ENCODE peak calls at places on chromosomes 1 and 21, in eight cellular contexts. C, J, Q, N, T, U, P and H are unnamed samples.
A peak's percentile ranks its signal among the peaks of the same experiment; 100 is the strongest.

GRCh38 chr1:17212009-17212408 is 7.1 kb downstream of the PADI1 start:
- DNase-seq in C (no peak), J (no peak), Q (no peak), N (no peak), T (no peak), U (no peak), P (no peak), H (no peak)

GRCh38 chr1:218660678-218661053 is 315.5 kb downstream of the TGFB2 start:
- DNase-seq in C (no peak), J (no peak), Q (no peak), N (no peak), T (no peak), U (no peak), P (no peak), H (no peak)

GRCh38 chr1:20830378-20830777 is 43.3 kb upstream of the HP1BP3 start:
- DNase-seq in C (no peak), J (no peak), Q (no peak), N (no peak), T (no peak), U (no peak), P (no peak), H (no peak)

GRCh38 chr1:186765446-186765845 is 63.3 kb upstream of the PLA2G4A start:
- DNase-seq in C (no peak), J (no peak), Q (no peak), N (no peak), T (no peak), U (no peak), P (no peak), H (no peak)

GRCh38 chr1:94942171-94943128 is 15.5 kb upstream of the CNN3 start:
- DNase-seq in C (no peak), J (no peak), Q (no peak), N (no peak), T (no peak), U (no peak), P (no peak), H (no peak)

GRCh38 chr1:235107368-235108184 is 21.1 kb downstream of the TOMM20 start:
- DNase-seq in C (no peak), J (no peak), Q (no peak), N (no peak), T (no peak), U (no peak), P (no peak), H (no peak)

GRCh38 chr1:54239603-54240002 is 39.6 kb downstream of the MRPL37 start:
- DNase-seq in C (no peak), J (no peak), Q (no peak), N (no peak), T (no peak), U (no peak), P (no peak), H (no peak)

GRCh38 chr1:100883963-100884362 is 10.7 kb downstream of the EXTL2 start:
- DNase-seq in C (no peak), J (no peak), Q (no peak), N (no peak), T (no peak), U (no peak), P (no peak), H (no peak)

GRCh38 chr1:21823980-21824702 is 12.1 kb downstream of the LDLRAD2 start:
- DNase-seq in C (no peak), J (no peak), Q (no peak), N (no peak), T (no peak), U (no peak), P (no peak), H (no peak)

GRCh38 chr1:79497193-79497773 is 490.8 kb upstream of the ADGRL4 start:
- DNase-seq in C (no peak), J (peak; percentile 13), Q (no peak), N (no peak), T (peak; percentile 54), U (peak; percentile 79), P (peak; percentile 39), H (no peak)

GRCh38 chr1:238710697-238711096 is 675.7 kb upstream of the CHRM3 start:
- DNase-seq in C (no peak), J (no peak), Q (no peak), N (no peak), T (peak; percentile 25), U (no peak), P (no peak), H (no peak)

GRCh38 chr1:79745928-79746327 is 739.4 kb upstream of the ADGRL4 start:
- DNase-seq in C (no peak), J (no peak), Q (no peak), N (no peak), T (no peak), U (no peak), P (no peak), H (no peak)

GRCh38 chr21:33824156-33824941 is 91.3 kb downstream of the ATP5PO start:
- DNase-seq in C (no peak), J (no peak), Q (no peak), N (no peak), T (no peak), U (no peak), P (no peak), H (no peak)
- TF ChIP-seq CTCF in C (peak; percentile 7), J (no peak), Q (no peak), N (no peak), T (no peak), U (no peak), P (no peak), H (no peak)

GRCh38 chr1:175317795-175318194 is 125.2 kb upstream of the KIAA0040 start:
- DNase-seq in C (no peak), J (no peak), Q (peak; percentile 40), N (no peak), T (no peak), U (no peak), P (no peak), H (no peak)

GRCh38 chr1:175320804-175321203 is 128.2 kb upstream of the KIAA0040 start:
- DNase-seq in C (no peak), J (no peak), Q (no peak), N (no peak), T (no peak), U (no peak), P (no peak), H (no peak)

GRCh38 chr1:175318633-175319032 is 126.1 kb upstream of the KIAA0040 start:
- DNase-seq in C (no peak), J (no peak), Q (no peak), N (no peak), T (no peak), U (no peak), P (no peak), H (no peak)

GRCh38 chr1:175319112-175319911 is 126.7 kb upstream of the KIAA0040 start:
- DNase-seq in C (peak; percentile 82), J (peak; percentile 23), Q (peak; percentile 69), N (peak; percentile 73), T (peak; percentile 84), U (peak; percentile 86), P (peak; percentile 66), H (peak; percentile 50)

GRCh38 chr1:175319912-175320230 is 127.3 kb upstream of the KIAA0040 start:
- DNase-seq in C (no peak), J (no peak), Q (no peak), N (no peak), T (no peak), U (peak; percentile 19), P (no peak), H (no peak)
- TF ChIP-seq CTCF in C (no peak), J (no peak), Q (no peak), N (peak; percentile 12), T (no peak), U (peak; percentile 52), P (no peak), H (no peak)

DNA sequence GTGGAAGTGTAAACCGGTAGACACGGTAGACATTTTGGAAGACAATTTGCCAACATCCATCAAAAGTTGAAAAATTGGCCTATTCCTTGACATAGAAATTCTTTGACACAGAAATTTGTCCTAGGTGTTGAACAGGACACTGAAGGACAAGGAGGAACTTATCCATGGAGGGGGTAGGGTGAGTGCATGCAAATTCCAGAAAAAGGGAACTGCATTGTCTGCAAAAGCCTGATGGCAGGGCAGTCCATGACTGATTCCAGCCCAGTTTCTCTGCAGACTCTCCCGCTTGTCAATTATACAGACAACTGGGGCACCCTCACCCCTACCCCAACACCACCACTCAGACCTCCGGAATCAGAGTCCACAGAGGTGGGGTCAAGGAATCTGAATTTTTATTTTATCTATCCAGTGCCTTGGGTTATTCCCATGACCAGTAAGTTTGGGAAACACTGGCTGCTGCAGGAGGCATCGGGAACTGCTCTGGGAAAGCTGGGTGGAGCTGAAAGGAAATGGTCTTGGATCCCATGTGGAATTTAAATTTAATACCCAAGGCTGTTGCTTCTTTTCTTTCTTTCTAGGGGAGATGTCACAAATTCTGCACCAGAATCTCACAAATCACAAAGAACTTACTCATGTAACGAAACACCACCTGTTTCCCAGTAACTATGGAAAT is 103.3 kb upstream of the SLC45A1 start:
- DNase-seq in C (no peak), J (no peak), Q (no peak), N (no peak), T (no peak), U (no peak), P (no peak), H (no peak)
- TF ChIP-seq CTCF in C (no peak), J (peak; percentile 11), Q (no peak), N (no peak), T (no peak), U (no peak), P (no peak), H (no peak)

GRCh38 chr1:156591181-156591431 is 470 bp upstream of the NAXE start:
- DNase-seq in C (no peak), J (no peak), Q (no peak), N (no peak), T (no peak), U (peak; percentile 38), P (no peak), H (no peak)

GRCh38 chr1:156590326-156591180 is 1.0 kb upstream of the NAXE start:
- DNase-seq in C (no peak), J (no peak), Q (no peak), N (no peak), T (no peak), U (no peak), P (no peak), H (no peak)

GRCh38 chr1:156592910-156593732 is 1.5 kb downstream of the NAXE start:
- DNase-seq in C (no peak), J (no peak), Q (no peak), N (no peak), T (no peak), U (peak; percentile 50), P (no peak), H (no peak)

GRCh38 chr1:156591432-156592157 is at the start of gene NAXE:
- DNase-seq in C (peak; percentile 91), J (no peak), Q (peak; percentile 37), N (peak; percentile 74), T (peak; percentile 93), U (peak; percentile 78), P (peak; percentile 90), H (peak; percentile 78)

DNA sequence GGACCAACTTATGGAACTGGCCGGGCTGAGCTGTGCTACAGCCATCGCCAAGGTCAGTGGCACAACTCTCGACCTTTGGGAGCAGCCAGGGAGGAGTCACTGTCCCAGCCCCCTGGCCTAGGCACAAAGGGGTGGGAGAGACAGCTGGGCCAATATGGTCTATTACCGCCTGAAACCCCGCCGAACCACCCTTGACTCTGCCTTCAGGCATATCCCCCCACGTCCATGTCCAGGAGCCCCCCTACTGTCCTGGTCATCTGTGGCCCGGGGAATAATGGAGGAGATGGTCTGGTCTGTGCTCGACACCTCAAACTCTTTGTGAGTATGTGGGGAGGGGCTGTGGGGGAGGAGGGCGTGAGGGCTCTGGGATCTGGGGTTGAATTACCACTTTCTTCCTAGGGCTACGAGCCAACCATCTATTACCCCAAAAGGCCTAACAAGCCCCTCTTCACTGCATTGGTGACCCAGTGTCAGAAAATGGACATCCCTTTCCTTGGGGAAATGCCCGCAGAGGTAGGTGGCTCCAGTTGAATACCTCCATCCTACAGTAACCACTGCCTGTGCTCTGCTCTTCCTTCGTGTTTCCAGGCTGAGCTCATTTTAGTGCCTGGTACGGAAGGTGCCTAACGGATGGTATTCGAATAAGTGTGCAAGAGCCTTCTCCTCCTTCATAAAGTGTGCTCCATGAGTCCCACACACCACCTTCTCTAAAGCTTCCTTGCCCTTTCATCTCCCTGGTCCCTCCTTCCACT is 758 bp downstream of the NAXE start:
- DNase-seq in C (no peak), J (no peak), Q (no peak), N (no peak), T (no peak), U (no peak), P (no peak), H (no peak)
- TF ChIP-seq CTCF in C (no peak), J (no peak), Q (no peak), N (no peak), T (no peak), U (no peak), P (no peak), H (no peak)